ENCODE peak calls at places on chromosome 16, in ten cellular contexts. One of them, this sample, is unnamed.

GRCh38 chr16:20409398-20410152 is at the start of gene ACSM5:
- DNase-seq in RWPE1: no peak
- DNase-seq in GM06990: no peak
- DNase-seq in NCI-H1930: no peak
- DNase-seq in EL: no peak
- DNase-seq in effector CD4-positive, alpha-beta T cell: no peak
- DNase-seq in mesendoderm: peak
- DNase-seq in RCC 7860: peak
- DNase-seq in NCI-H446 treated with DMSO at 0.1 percent for 48 hours: no peak
- DNase-seq in stimulated activated CD4-positive, alpha-beta T cell treated with anti-CD3 and anti-CD28 coated beads, Interleukin-12 subunit alpha, Interleukin-12 subunit beta, amount 100 ng/mL, for 4 hours: no peak
- DNase-seq in this sample: no peak

GRCh38 chr16:68375801-68376536 is 65.2 kb downstream of the PRMT7 start:
- DNase-seq in stimulated activated CD4-positive, alpha-beta T cell treated with anti-CD3 and anti-CD28 coated beads, Interleukin-12 subunit alpha, Interleukin-12 subunit beta, amount 100 ng/mL, for 4 hours: no peak
- DNase-seq in effector CD4-positive, alpha-beta T cell: no peak
- DNase-seq in mesendoderm: no peak
- DNase-seq in EL: no peak
- DNase-seq in NCI-H446 treated with DMSO at 0.1 percent for 48 hours: no peak
- DNase-seq in RWPE1: no peak
- DNase-seq in GM06990: no peak
- DNase-seq in NCI-H1930: no peak
- DNase-seq in RCC 7860: no peak
- DNase-seq in this sample: no peak

GRCh38 chr16:50479771-50480170 is 68.4 kb upstream of the NKD1 start:
- DNase-seq in NCI-H446 treated with DMSO at 0.1 percent for 48 hours: no peak
- DNase-seq in mesendoderm: no peak
- DNase-seq in GM06990: no peak
- DNase-seq in stimulated activated CD4-positive, alpha-beta T cell treated with anti-CD3 and anti-CD28 coated beads, Interleukin-12 subunit alpha, Interleukin-12 subunit beta, amount 100 ng/mL, for 4 hours: no peak
- DNase-seq in EL: no peak
- DNase-seq in RCC 7860: no peak
- DNase-seq in NCI-H1930: no peak
- DNase-seq in RWPE1: no peak
- DNase-seq in effector CD4-positive, alpha-beta T cell: no peak
- DNase-seq in this sample: no peak

GRCh38 chr16:84718-85452 is 6.9 kb downstream of the MPG start:
- DNase-seq in RCC 7860: peak
- DNase-seq in effector CD4-positive, alpha-beta T cell: no peak
- DNase-seq in RWPE1: peak
- DNase-seq in mesendoderm: no peak
- DNase-seq in stimulated activated CD4-positive, alpha-beta T cell treated with anti-CD3 and anti-CD28 coated beads, Interleukin-12 subunit alpha, Interleukin-12 subunit beta, amount 100 ng/mL, for 4 hours: peak
- DNase-seq in EL: peak
- DNase-seq in GM06990: peak
- DNase-seq in NCI-H446 treated with DMSO at 0.1 percent for 48 hours: no peak
- DNase-seq in NCI-H1930: no peak
- DNase-seq in this sample: no peak

GRCh38 chr16:85803570-85803969 is 4.1 kb downstream of the COX4I1 start:
- DNase-seq in NCI-H446 treated with DMSO at 0.1 percent for 48 hours: no peak
- DNase-seq in GM06990: no peak
- DNase-seq in EL: no peak
- DNase-seq in RCC 7860: no peak
- DNase-seq in stimulated activated CD4-positive, alpha-beta T cell treated with anti-CD3 and anti-CD28 coated beads, Interleukin-12 subunit alpha, Interleukin-12 subunit beta, amount 100 ng/mL, for 4 hours: no peak
- DNase-seq in mesendoderm: no peak
- DNase-seq in effector CD4-positive, alpha-beta T cell: no peak
- DNase-seq in NCI-H1930: no peak
- DNase-seq in RWPE1: no peak
- DNase-seq in this sample: no peak

GRCh38 chr16:78211951-78212350 is 112.5 kb downstream of the WWOX start:
- DNase-seq in mesendoderm: peak
- DNase-seq in stimulated activated CD4-positive, alpha-beta T cell treated with anti-CD3 and anti-CD28 coated beads, Interleukin-12 subunit alpha, Interleukin-12 subunit beta, amount 100 ng/mL, for 4 hours: no peak
- DNase-seq in RWPE1: peak
- DNase-seq in EL: no peak
- DNase-seq in GM06990: no peak
- DNase-seq in RCC 7860: no peak
- DNase-seq in NCI-H1930: no peak
- DNase-seq in NCI-H446 treated with DMSO at 0.1 percent for 48 hours: no peak
- DNase-seq in effector CD4-positive, alpha-beta T cell: no peak
- DNase-seq in this sample: no peak

GRCh38 chr16:4954714-4955113 is 3.4 kb upstream of the SEC14L5 start:
- DNase-seq in stimulated activated CD4-positive, alpha-beta T cell treated with anti-CD3 and anti-CD28 coated beads, Interleukin-12 subunit alpha, Interleukin-12 subunit beta, amount 100 ng/mL, for 4 hours: no peak
- DNase-seq in EL: no peak
- DNase-seq in GM06990: no peak
- DNase-seq in NCI-H446 treated with DMSO at 0.1 percent for 48 hours: peak
- DNase-seq in mesendoderm: no peak
- DNase-seq in RWPE1: no peak
- DNase-seq in NCI-H1930: no peak
- DNase-seq in effector CD4-positive, alpha-beta T cell: no peak
- DNase-seq in RCC 7860: no peak
- DNase-seq in this sample: no peak

GRCh38 chr16:81261049-81261648 is 22.7 kb downstream of the BCO1 start:
- DNase-seq in GM06990: no peak
- DNase-seq in stimulated activated CD4-positive, alpha-beta T cell treated with anti-CD3 and anti-CD28 coated beads, Interleukin-12 subunit alpha, Interleukin-12 subunit beta, amount 100 ng/mL, for 4 hours: peak
- DNase-seq in mesendoderm: peak
- DNase-seq in EL: no peak
- DNase-seq in NCI-H446 treated with DMSO at 0.1 percent for 48 hours: no peak
- DNase-seq in effector CD4-positive, alpha-beta T cell: no peak
- DNase-seq in RCC 7860: peak
- DNase-seq in RWPE1: no peak
- DNase-seq in NCI-H1930: no peak
- DNase-seq in this sample: peak

GRCh38 chr16:69100046-69100765 is 5.2 kb upstream of the HAS3 start:
- DNase-seq in GM06990: no peak
- DNase-seq in RCC 7860: peak
- DNase-seq in RWPE1: no peak
- DNase-seq in EL: no peak
- DNase-seq in stimulated activated CD4-positive, alpha-beta T cell treated with anti-CD3 and anti-CD28 coated beads, Interleukin-12 subunit alpha, Interleukin-12 subunit beta, amount 100 ng/mL, for 4 hours: no peak
- DNase-seq in NCI-H1930: no peak
- DNase-seq in NCI-H446 treated with DMSO at 0.1 percent for 48 hours: no peak
- DNase-seq in mesendoderm: no peak
- DNase-seq in effector CD4-positive, alpha-beta T cell: no peak
- DNase-seq in this sample: no peak

GRCh38 chr16:11203111-11203623 is 52.8 kb downstream of the SOCS1 start:
- DNase-seq in stimulated activated CD4-positive, alpha-beta T cell treated with anti-CD3 and anti-CD28 coated beads, Interleukin-12 subunit alpha, Interleukin-12 subunit beta, amount 100 ng/mL, for 4 hours: no peak
- DNase-seq in EL: no peak
- DNase-seq in RCC 7860: peak
- DNase-seq in NCI-H1930: no peak
- DNase-seq in mesendoderm: no peak
- DNase-seq in RWPE1: no peak
- DNase-seq in GM06990: no peak
- DNase-seq in effector CD4-positive, alpha-beta T cell: no peak
- DNase-seq in NCI-H446 treated with DMSO at 0.1 percent for 48 hours: no peak
- DNase-seq in this sample: no peak

GRCh38 chr16:10151718-10152117 is 30.5 kb downstream of the GRIN2A start:
- DNase-seq in NCI-H1930: no peak
- DNase-seq in effector CD4-positive, alpha-beta T cell: no peak
- DNase-seq in RWPE1: no peak
- DNase-seq in EL: no peak
- DNase-seq in mesendoderm: no peak
- DNase-seq in RCC 7860: no peak
- DNase-seq in NCI-H446 treated with DMSO at 0.1 percent for 48 hours: no peak
- DNase-seq in stimulated activated CD4-positive, alpha-beta T cell treated with anti-CD3 and anti-CD28 coated beads, Interleukin-12 subunit alpha, Interleukin-12 subunit beta, amount 100 ng/mL, for 4 hours: no peak
- DNase-seq in GM06990: no peak
- DNase-seq in this sample: no peak

GRCh38 chr16:67672306-67672705 is 5.7 kb downstream of the C16orf86 start:
- DNase-seq in NCI-H446 treated with DMSO at 0.1 percent for 48 hours: no peak
- DNase-seq in GM06990: no peak
- DNase-seq in NCI-H1930: no peak
- DNase-seq in mesendoderm: no peak
- DNase-seq in RWPE1: no peak
- DNase-seq in stimulated activated CD4-positive, alpha-beta T cell treated with anti-CD3 and anti-CD28 coated beads, Interleukin-12 subunit alpha, Interleukin-12 subunit beta, amount 100 ng/mL, for 4 hours: no peak
- DNase-seq in EL: no peak
- DNase-seq in RCC 7860: no peak
- DNase-seq in effector CD4-positive, alpha-beta T cell: no peak
- DNase-seq in this sample: peak

GRCh38 chr16:82580293-82580900 is 46.4 kb upstream of the CDH13 start:
- DNase-seq in effector CD4-positive, alpha-beta T cell: no peak
- DNase-seq in stimulated activated CD4-positive, alpha-beta T cell treated with anti-CD3 and anti-CD28 coated beads, Interleukin-12 subunit alpha, Interleukin-12 subunit beta, amount 100 ng/mL, for 4 hours: no peak
- DNase-seq in EL: peak
- DNase-seq in GM06990: no peak
- DNase-seq in RWPE1: peak
- DNase-seq in NCI-H1930: no peak
- DNase-seq in mesendoderm: peak
- DNase-seq in NCI-H446 treated with DMSO at 0.1 percent for 48 hours: no peak
- DNase-seq in RCC 7860: no peak
- DNase-seq in this sample: peak

GRCh38 chr16:50498756-50499155 is 49.4 kb upstream of the NKD1 start:
- DNase-seq in EL: no peak
- DNase-seq in NCI-H1930: no peak
- DNase-seq in RCC 7860: no peak
- DNase-seq in stimulated activated CD4-positive, alpha-beta T cell treated with anti-CD3 and anti-CD28 coated beads, Interleukin-12 subunit alpha, Interleukin-12 subunit beta, amount 100 ng/mL, for 4 hours: no peak
- DNase-seq in GM06990: no peak
- DNase-seq in RWPE1: no peak
- DNase-seq in effector CD4-positive, alpha-beta T cell: no peak
- DNase-seq in mesendoderm: no peak
- DNase-seq in NCI-H446 treated with DMSO at 0.1 percent for 48 hours: peak
- DNase-seq in this sample: no peak

This sample was measured in D341Med.